ENCODE peak calls at places on chromosomes 5 and 9, in seven cellular contexts. V is HepG2, E is WTC11, N is HCT116, R is H1, S is K562, C is GM12878. L is an unnamed sample.
A peak's percentile ranks its signal among the peaks of the same experiment; 100 is the strongest.

GRCh38 chr5:109558952-109559351 is 130.8 kb upstream of the MAN2A1 start:
- DNase-seq in V (no peak), E (no peak), N (no peak), R (no peak), S (no peak), C (no peak), L (no peak)

GRCh38 chr9:128125575-128126354 is 1.8 kb downstream of the PTGES2 start:
- DNase-seq in V (no peak), E (no peak), N (no peak), R (no peak), S (no peak), C (no peak), L (no peak)

GRCh38 chr5:63255609-63256008 is 677.0 kb downstream of the LRRC70 start:
- DNase-seq in V (no peak), E (peak; percentile 16), N (no peak), R (peak; percentile 39), S (no peak), C (no peak), L (no peak)

GRCh38 chr9:35618854-35619799 is 914 bp upstream of the CD72 start:
- DNase-seq in V (no peak), E (no peak), N (no peak), R (no peak), S (no peak), C (peak; percentile 74), L (no peak)

GRCh38 chr5:90834711-90835110 is 276.1 kb downstream of the ADGRV1 start:
- DNase-seq in V (no peak), E (no peak), N (no peak), R (no peak), S (no peak), C (no peak), L (no peak)

GRCh38 chr9:5553211-5553610 is 42.9 kb downstream of the PDCD1LG2 start:
- DNase-seq in V (no peak), E (no peak), N (no peak), R (no peak), S (no peak), C (no peak), L (no peak)

GRCh38 chr9:121299467-121300282 is 31.7 kb downstream of the GSN start:
- DNase-seq in V (no peak), E (peak; percentile 23), N (no peak), R (no peak), S (no peak), C (no peak), L (peak; percentile 66)

GRCh38 chr5:95178046-95178651 is 106.7 kb downstream of the MCTP1 start:
- DNase-seq in V (peak; percentile 7), E (peak; percentile 80), N (peak; percentile 29), R (peak; percentile 70), S (no peak), C (peak; percentile 12), L (peak; percentile 55)

GRCh38 chr9:19161257-19162025 is 34.1 kb upstream of the PLIN2 start:
- DNase-seq in V (peak; percentile 100), E (no peak), N (peak; percentile 76), R (no peak), S (peak; percentile 25), C (peak; percentile 74), L (no peak)

GRCh38 chr5:150142800-150143724 is 12.6 kb downstream of the PDGFRB start:
- DNase-seq in V (peak; percentile 91), E (no peak), N (peak; percentile 33), R (no peak), S (peak; percentile 62), C (no peak), L (no peak)

GRCh38 chr5:35922468-35922867 is 16.0 kb downstream of the CAPSL start:
- DNase-seq in V (no peak), E (no peak), N (no peak), R (no peak), S (no peak), C (no peak), L (no peak)

GRCh38 chr5:140114341-140115185 is 654 bp downstream of the PURA start:
- DNase-seq in V (no peak), E (peak; percentile 57), N (no peak), R (no peak), S (peak; percentile 48), C (no peak), L (peak; percentile 28)

GRCh38 chr9:14687042-14687719 is 6.1 kb downstream of the ZDHHC21 start:
- DNase-seq in V (no peak), E (no peak), N (no peak), R (no peak), S (no peak), C (no peak), L (no peak)

DNA sequence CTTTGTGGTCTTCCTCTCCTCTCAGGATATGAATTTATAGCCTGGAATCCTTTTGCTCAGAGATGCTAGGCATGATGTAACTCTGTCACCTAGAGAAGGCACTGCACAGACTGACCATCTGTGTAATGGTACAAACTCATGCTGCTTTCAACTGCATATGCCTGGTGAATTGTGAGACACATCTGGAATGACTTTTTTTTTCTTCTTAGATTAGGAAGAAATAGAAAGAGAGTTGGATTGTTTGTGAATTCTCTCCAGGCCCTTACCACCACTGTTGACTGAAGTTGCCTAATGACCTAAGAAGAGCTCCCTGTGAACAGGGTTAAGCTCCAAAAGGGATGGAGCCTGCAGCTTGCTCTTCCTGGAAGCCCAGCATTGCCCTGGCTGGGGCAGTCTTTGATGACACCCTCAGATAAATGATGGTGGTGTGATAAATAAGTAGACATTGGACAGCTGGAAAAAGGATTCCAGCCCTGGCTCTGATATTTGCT is 47.8 kb upstream of the TRIM32 start:
- DNase-seq in V (no peak), E (no peak), N (no peak), R (no peak), S (no peak), C (no peak), L (no peak)
- TF ChIP-seq SP1 in V (no peak), E (no peak), N (no peak), R (no peak), S (no peak), C (no peak), L (no peak)

DNA sequence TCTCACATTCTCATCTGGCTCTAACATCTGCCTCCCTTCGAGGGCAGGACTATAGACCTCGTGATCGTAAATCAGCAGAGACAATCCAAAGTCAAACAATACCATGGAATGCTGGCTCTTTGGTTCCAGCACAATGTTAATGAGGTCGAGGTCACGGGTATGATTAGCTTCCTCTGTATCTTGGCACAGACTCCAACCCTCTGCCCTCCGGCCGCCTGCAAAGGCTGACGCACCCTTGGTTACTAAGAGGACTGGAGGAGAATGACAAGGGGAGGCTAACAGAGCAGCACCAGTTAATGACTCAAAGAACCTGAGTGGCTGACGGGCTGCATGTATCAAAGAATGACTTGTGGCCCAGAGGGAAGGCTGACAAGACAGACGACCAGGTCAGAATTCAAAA is 10.1 kb downstream of the LHFPL2 start:
- DNase-seq in V (peak; percentile 56), E (no peak), N (no peak), R (no peak), S (no peak), C (no peak), L (no peak)
- TF ChIP-seq SP1 in V (no peak), E (no peak), N (no peak), R (no peak), S (no peak), C (no peak), L (no peak)

DNA sequence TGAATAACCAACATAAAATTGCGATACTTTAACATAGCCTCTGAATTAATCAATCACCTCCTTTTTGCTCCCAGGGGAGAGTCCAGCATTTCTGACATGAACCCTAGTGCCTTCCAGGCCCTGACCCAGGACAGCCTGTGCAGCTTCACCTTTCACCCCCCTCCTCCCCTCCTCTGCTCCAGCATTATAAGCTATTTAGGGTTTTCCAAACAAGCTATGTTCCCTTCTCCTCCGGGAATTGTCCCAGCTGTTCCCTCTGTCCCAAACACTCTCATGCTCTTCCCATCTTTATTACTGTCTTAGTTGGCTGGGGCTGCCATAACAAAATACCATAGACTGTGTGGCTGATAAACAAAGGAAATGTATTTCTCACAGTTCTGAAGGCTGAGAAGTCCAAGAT is 161.5 kb downstream of the EBF1 start:
- DNase-seq in V (no peak), E (no peak), N (no peak), R (no peak), S (no peak), C (no peak), L (no peak)
- TF ChIP-seq SP1 in V (no peak), E (no peak), N (no peak), R (no peak), S (no peak), C (no peak), L (no peak)

DNA sequence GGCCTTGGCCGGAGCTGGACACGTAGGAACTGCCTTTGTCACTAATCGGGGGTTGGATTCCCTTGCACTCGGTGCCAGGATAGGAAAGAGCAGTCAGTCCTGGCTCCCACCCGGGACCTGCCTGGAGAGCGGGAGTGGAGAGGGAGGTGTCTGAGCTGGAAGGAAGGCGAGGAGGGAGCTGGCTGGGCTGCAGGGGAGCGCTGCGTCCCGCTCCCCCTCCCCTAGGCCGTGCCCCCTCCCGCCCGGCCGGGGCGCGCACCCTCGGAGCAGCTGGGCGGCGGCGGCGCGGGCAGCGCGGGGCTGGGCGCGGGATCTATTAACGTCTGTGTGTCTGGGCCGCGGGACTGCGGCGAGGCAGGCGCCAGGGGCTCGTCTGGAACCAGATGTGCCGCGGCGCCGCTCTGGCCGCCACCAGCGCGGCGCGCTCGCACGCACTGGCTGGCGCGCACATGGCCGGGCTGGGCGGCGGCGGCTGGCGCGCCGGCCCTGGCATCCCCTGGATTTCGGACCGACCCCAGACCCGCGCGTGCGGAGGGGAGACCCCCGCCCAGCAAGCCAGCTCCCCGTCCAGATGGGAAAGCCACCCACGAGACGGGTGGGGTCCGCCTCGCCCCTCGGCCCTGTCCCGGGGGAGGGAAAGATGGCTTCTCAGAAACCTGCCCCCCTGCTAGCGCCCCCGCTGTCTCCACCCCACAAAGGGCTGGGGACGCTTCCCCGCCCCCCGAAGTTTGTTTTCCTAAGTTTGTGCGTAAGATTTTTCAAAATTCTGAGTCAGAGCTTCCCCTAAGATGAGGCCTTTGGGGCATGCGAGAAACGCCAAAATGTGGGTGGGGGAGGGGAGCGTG is 31.9 kb downstream of the PRRX2 start:
- DNase-seq in V (no peak), E (peak; percentile 44), N (no peak), R (no peak), S (peak; percentile 53), C (no peak), L (peak; percentile 79)
- TF ChIP-seq SP1 in V (no peak), E (no peak), N (no peak), R (no peak), S (no peak), C (no peak), L (no peak)

GRCh38 chr9:91886433-91887031 is 63.5 kb downstream of the ROR2 start:
- DNase-seq in V (no peak), E (peak; percentile 35), N (no peak), R (peak; percentile 63), S (no peak), C (no peak), L (no peak)
- TF ChIP-seq SP1 in V (no peak), E (peak; percentile 23), N (no peak), R (peak; percentile 57), S (no peak), C (no peak), L (no peak)